ENCODE peak calls at places on chromosomes 2 and 18, in seven cellular contexts. One of them, this sample, is unnamed.

GRCh38 chr18:62128157-62128556 is 58.7 kb downstream of the PIGN start:
- DNase-seq in AG04450: peak; percentile 11
- DNase-seq in psoas muscle: no peak
- DNase-seq in ascending aorta: no peak
- DNase-seq in right atrium auricular region: no peak
- DNase-seq in lower lobe of right lung: no peak
- DNase-seq in GM23338: no peak
- DNase-seq in this sample: no peak

GRCh38 chr2:47675196-47675825 is 107.6 kb upstream of the MSH6 start:
- DNase-seq in ascending aorta: no peak
- DNase-seq in GM23338: no peak
- DNase-seq in lower lobe of right lung: no peak
- DNase-seq in AG04450: no peak
- DNase-seq in psoas muscle: no peak
- DNase-seq in right atrium auricular region: no peak
- DNase-seq in this sample: no peak

GRCh38 chr2:145563752-145564615 is 1044.1 kb upstream of the ZEB2 start:
- DNase-seq in AG04450: peak; percentile 24
- DNase-seq in GM23338: no peak
- DNase-seq in lower lobe of right lung: no peak
- DNase-seq in right atrium auricular region: no peak
- DNase-seq in psoas muscle: no peak
- DNase-seq in ascending aorta: no peak
- DNase-seq in this sample: no peak

GRCh38 chr2:56390644-56391043 is 206.9 kb downstream of the CCDC85A start:
- DNase-seq in psoas muscle: no peak
- DNase-seq in lower lobe of right lung: no peak
- DNase-seq in AG04450: no peak
- DNase-seq in right atrium auricular region: no peak
- DNase-seq in ascending aorta: no peak
- DNase-seq in GM23338: no peak
- DNase-seq in this sample: no peak

GRCh38 chr2:75241696-75242095 is 42.4 kb upstream of the TACR1 start:
- DNase-seq in psoas muscle: no peak
- DNase-seq in right atrium auricular region: no peak
- DNase-seq in ascending aorta: no peak
- DNase-seq in AG04450: no peak
- DNase-seq in GM23338: peak; percentile 62
- DNase-seq in lower lobe of right lung: no peak
- DNase-seq in this sample: no peak

GRCh38 chr2:217705461-217705860 is 297.3 kb downstream of the TNS1 start:
- DNase-seq in ascending aorta: no peak
- DNase-seq in GM23338: no peak
- DNase-seq in lower lobe of right lung: no peak
- DNase-seq in AG04450: no peak
- DNase-seq in psoas muscle: no peak
- DNase-seq in right atrium auricular region: no peak
- DNase-seq in this sample: no peak

GRCh38 chr2:159497857-159498256 is 118.5 kb downstream of the BAZ2B start:
- DNase-seq in ascending aorta: no peak
- DNase-seq in GM23338: no peak
- DNase-seq in psoas muscle: no peak
- DNase-seq in AG04450: no peak
- DNase-seq in lower lobe of right lung: no peak
- DNase-seq in right atrium auricular region: no peak
- DNase-seq in this sample: no peak

GRCh38 chr2:207403950-207404349 is 125.8 kb upstream of the CREB1 start:
- DNase-seq in lower lobe of right lung: no peak
- DNase-seq in psoas muscle: no peak
- DNase-seq in ascending aorta: no peak
- DNase-seq in right atrium auricular region: no peak
- DNase-seq in GM23338: no peak
- DNase-seq in AG04450: no peak
- DNase-seq in this sample: no peak

GRCh38 chr2:88190808-88191721 is 20.9 kb downstream of the THNSL2 start:
- DNase-seq in psoas muscle: no peak
- DNase-seq in lower lobe of right lung: no peak
- DNase-seq in right atrium auricular region: no peak
- DNase-seq in AG04450: no peak
- DNase-seq in GM23338: peak; percentile 86
- DNase-seq in ascending aorta: no peak
- DNase-seq in this sample: peak; percentile 82

GRCh38 chr2:233349005-233349998 is 5.0 kb upstream of the DGKD start:
- DNase-seq in lower lobe of right lung: peak; percentile 57
- DNase-seq in ascending aorta: peak; percentile 67
- DNase-seq in GM23338: no peak
- DNase-seq in psoas muscle: peak; percentile 77
- DNase-seq in right atrium auricular region: no peak
- DNase-seq in AG04450: no peak
- DNase-seq in this sample: no peak

GRCh38 chr2:174024524-174025270 is 59.5 kb upstream of the SP3 start:
- DNase-seq in ascending aorta: peak; percentile 84
- DNase-seq in psoas muscle: peak; percentile 91
- DNase-seq in right atrium auricular region: peak; percentile 91
- DNase-seq in lower lobe of right lung: peak; percentile 71
- DNase-seq in GM23338: peak; percentile 45
- DNase-seq in AG04450: no peak
- DNase-seq in this sample: no peak

GRCh38 chr18:6683112-6683876 is 46.2 kb upstream of the ARHGAP28 start:
- DNase-seq in GM23338: peak; percentile 65
- DNase-seq in ascending aorta: no peak
- DNase-seq in AG04450: no peak
- DNase-seq in psoas muscle: no peak
- DNase-seq in right atrium auricular region: no peak
- DNase-seq in lower lobe of right lung: no peak
- DNase-seq in this sample: peak; percentile 77

GRCh38 chr2:72993147-72993546 is 75.8 kb downstream of the EMX1 start:
- DNase-seq in psoas muscle: peak; percentile 44
- DNase-seq in right atrium auricular region: peak; percentile 56
- DNase-seq in GM23338: peak; percentile 87
- DNase-seq in ascending aorta: peak; percentile 64
- DNase-seq in lower lobe of right lung: no peak
- DNase-seq in AG04450: no peak
- DNase-seq in this sample: peak; percentile 69

GRCh38 chr2:46351388-46352141 is 54.4 kb downstream of the EPAS1 start:
- DNase-seq in AG04450: no peak
- DNase-seq in psoas muscle: no peak
- DNase-seq in GM23338: peak; percentile 18
- DNase-seq in lower lobe of right lung: peak; percentile 59
- DNase-seq in right atrium auricular region: no peak
- DNase-seq in ascending aorta: no peak
- DNase-seq in this sample: peak; percentile 54

GRCh38 chr2:9809064-9809356 is 34.3 kb upstream of the TAF1B start:
- DNase-seq in GM23338: no peak
- DNase-seq in right atrium auricular region: no peak
- DNase-seq in lower lobe of right lung: no peak
- DNase-seq in AG04450: no peak
- DNase-seq in psoas muscle: no peak
- DNase-seq in ascending aorta: peak; percentile 53
- DNase-seq in this sample: no peak

GRCh38 chr2:33062665-33063249 is 116.0 kb downstream of the LTBP1 start:
- DNase-seq in right atrium auricular region: no peak
- DNase-seq in ascending aorta: no peak
- DNase-seq in GM23338: no peak
- DNase-seq in lower lobe of right lung: no peak
- DNase-seq in AG04450: no peak
- DNase-seq in psoas muscle: no peak
- DNase-seq in this sample: no peak

GRCh38 chr2:131673400-131674173 is 145.9 kb downstream of the CCDC74A start:
- DNase-seq in ascending aorta: peak; percentile 87
- DNase-seq in right atrium auricular region: peak; percentile 79
- DNase-seq in AG04450: no peak
- DNase-seq in lower lobe of right lung: peak; percentile 84
- DNase-seq in psoas muscle: peak; percentile 86
- DNase-seq in GM23338: peak; percentile 84
- DNase-seq in this sample: peak; percentile 83

GRCh38 chr2:220553150-220553549 is 925.7 kb downstream of the SLC4A3 start:
- DNase-seq in ascending aorta: no peak
- DNase-seq in lower lobe of right lung: no peak
- DNase-seq in AG04450: peak; percentile 11
- DNase-seq in psoas muscle: no peak
- DNase-seq in GM23338: no peak
- DNase-seq in right atrium auricular region: no peak
- DNase-seq in this sample: no peak

GRCh38 chr2:1802469-1803216 is 58.3 kb upstream of the PXDN start:
- DNase-seq in GM23338: no peak
- DNase-seq in AG04450: no peak
- DNase-seq in ascending aorta: no peak
- DNase-seq in lower lobe of right lung: no peak
- DNase-seq in right atrium auricular region: no peak
- DNase-seq in psoas muscle: no peak
- DNase-seq in this sample: no peak

GRCh38 chr2:43426305-43427031 is 169.4 kb downstream of the THADA start:
- DNase-seq in ascending aorta: peak; percentile 87
- DNase-seq in psoas muscle: no peak
- DNase-seq in GM23338: no peak
- DNase-seq in lower lobe of right lung: peak; percentile 57
- DNase-seq in AG04450: peak; percentile 87
- DNase-seq in right atrium auricular region: no peak
- DNase-seq in this sample: no peak

GRCh38 chr18:79387214-79387613 is 8.5 kb upstream of the NFATC1 start:
- DNase-seq in GM23338: no peak
- DNase-seq in psoas muscle: no peak
- DNase-seq in lower lobe of right lung: no peak
- DNase-seq in AG04450: no peak
- DNase-seq in ascending aorta: no peak
- DNase-seq in right atrium auricular region: no peak
- DNase-seq in this sample: no peak

DNA sequence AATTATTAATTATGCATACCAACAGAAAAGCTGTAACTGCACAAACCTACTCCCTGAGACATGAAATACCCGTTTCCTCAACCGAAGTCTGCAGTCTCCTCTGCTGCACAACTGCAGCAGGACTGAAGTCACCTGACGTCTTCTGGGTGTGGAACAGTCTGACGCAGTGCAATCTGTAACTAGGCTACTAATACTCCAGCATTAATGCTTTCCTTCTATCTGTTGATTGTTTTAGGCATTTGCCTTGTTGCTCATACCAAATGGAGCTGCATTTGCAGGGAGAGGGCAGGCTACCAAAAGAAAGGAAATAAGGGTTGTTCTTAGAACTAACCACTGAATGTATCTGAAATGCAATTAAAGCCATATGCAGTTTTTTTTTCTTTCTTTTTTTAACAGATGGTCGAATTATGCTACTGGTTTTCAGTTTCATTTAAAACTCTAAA is 40.1 kb downstream of the RTN4 start:
- DNase-seq in lower lobe of right lung: peak; percentile 63
- DNase-seq in psoas muscle: peak; percentile 70
- DNase-seq in AG04450: no peak
- DNase-seq in right atrium auricular region: no peak
- DNase-seq in ascending aorta: no peak
- DNase-seq in GM23338: no peak
- DNase-seq in this sample: no peak
- H3K27ac ChIP-seq in lower lobe of right lung: peak overlapping the region; percentile 68
- H3K27ac ChIP-seq in psoas muscle: peak overlapping the region; percentile 95
- H3K27ac ChIP-seq in AG04450: no peak overlapping the region
- H3K27ac ChIP-seq in right atrium auricular region: peak overlapping the region; percentile 2
- H3K27ac ChIP-seq in ascending aorta: peak overlapping the region; percentile 37
- H3K27ac ChIP-seq in GM23338: no peak overlapping the region
- H3K27ac ChIP-seq in this sample: no peak overlapping the region

DNA sequence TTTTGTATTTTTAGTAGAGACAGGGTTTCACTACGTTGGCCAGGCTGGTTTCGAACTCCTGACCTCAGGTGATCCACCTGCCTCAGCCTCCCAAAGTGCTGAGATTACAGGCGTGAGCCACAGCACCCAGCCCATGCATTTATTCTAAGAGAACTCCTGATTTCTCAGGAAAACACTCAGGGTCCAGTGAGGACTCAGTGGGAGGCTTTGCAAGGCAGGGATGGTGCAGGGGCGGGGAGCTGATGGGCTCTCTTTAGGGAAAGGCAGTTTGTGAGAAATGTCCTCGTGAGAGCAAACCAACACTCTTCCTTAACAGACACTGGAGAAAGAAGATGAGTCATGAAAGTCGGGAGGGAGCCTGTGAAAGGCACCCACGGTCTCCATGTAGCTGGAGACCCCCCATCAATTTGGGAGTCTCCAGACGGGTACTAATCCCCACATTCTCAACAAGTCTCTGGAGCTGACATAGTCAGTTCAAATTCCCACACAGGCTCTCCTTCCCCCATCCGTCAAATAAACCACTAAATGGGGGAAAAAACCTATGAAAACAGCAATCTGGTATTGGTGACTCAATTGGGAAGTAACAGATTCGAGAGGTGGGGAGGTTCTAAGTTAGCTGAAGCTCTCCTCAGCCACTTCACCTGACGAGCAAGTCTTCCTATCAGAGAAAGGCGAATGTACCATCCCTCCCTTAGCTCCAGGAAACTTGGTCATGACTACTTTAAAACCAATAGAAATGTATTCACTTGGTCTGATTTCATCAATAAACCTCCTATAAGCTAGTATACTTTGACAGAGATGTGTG is 10.9 kb upstream of the CREG2 start:
- DNase-seq in lower lobe of right lung: no peak
- DNase-seq in psoas muscle: no peak
- DNase-seq in GM23338: no peak
- DNase-seq in AG04450: no peak
- DNase-seq in right atrium auricular region: no peak
- DNase-seq in ascending aorta: peak; percentile 18
- DNase-seq in this sample: no peak
- TF ChIP-seq CTCF in lower lobe of right lung: no peak
- TF ChIP-seq CTCF in psoas muscle: no peak
- TF ChIP-seq CTCF in GM23338: no peak
- TF ChIP-seq CTCF in AG04450: no peak
- TF ChIP-seq CTCF in right atrium auricular region: no peak
- TF ChIP-seq CTCF in ascending aorta: no peak
- TF ChIP-seq CTCF in this sample: no peak

DNA sequence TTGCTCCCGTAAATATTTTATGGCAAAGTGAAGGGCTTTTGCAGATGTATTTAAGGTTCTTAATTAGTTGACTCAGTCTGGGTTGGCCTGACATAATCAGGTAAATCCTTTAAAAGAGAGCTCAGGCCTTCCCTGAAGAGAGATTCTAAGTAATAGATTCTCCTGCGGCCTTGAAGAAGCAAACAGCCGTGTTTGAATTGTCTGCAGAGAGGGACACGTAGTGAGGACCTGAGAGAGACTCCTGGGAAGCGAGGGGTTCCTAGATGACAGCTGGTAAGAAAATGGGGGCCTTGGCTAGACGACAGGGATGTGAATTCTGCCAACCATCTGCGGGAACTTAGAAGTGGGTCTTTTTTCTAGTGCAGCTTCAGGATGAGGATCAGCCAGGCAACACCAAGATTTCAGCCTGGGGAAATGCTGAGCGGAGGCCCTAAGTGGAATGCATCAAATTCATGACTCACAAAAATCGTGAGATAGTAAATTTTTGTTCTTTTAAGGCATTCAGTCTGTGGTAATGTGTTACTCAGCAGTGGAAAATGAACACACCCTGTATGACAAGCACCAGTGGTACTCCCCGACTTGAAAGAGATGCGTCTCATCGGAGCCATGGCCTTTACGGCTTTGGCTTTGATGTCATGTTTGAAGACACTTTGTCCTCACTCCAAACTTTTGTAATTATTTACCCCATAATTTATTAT is 62.1 kb upstream of the SMIM21 start:
- DNase-seq in ascending aorta: no peak
- DNase-seq in right atrium auricular region: peak; percentile 76
- DNase-seq in GM23338: no peak
- DNase-seq in psoas muscle: no peak
- DNase-seq in lower lobe of right lung: no peak
- DNase-seq in AG04450: peak; percentile 85
- DNase-seq in this sample: no peak
- H3K27ac ChIP-seq in ascending aorta: no peak overlapping the region
- H3K27ac ChIP-seq in right atrium auricular region: no peak overlapping the region
- H3K27ac ChIP-seq in GM23338: no peak overlapping the region
- H3K27ac ChIP-seq in psoas muscle: no peak overlapping the region
- H3K27ac ChIP-seq in lower lobe of right lung: no peak overlapping the region
- H3K27ac ChIP-seq in AG04450: peak overlapping the region; percentile 97
- H3K27ac ChIP-seq in this sample: no peak overlapping the region

GRCh38 chr2:69514406-69514805 is 77.2 kb upstream of the NFU1 start:
- DNase-seq in lower lobe of right lung: no peak
- DNase-seq in psoas muscle: no peak
- DNase-seq in AG04450: peak; percentile 83
- DNase-seq in right atrium auricular region: no peak
- DNase-seq in ascending aorta: peak; percentile 69
- DNase-seq in GM23338: peak; percentile 19
- DNase-seq in this sample: peak; percentile 60
- TF ChIP-seq CTCF in lower lobe of right lung: no peak
- TF ChIP-seq CTCF in psoas muscle: no peak
- TF ChIP-seq CTCF in AG04450: peak; percentile 22
- TF ChIP-seq CTCF in right atrium auricular region: no peak
- TF ChIP-seq CTCF in ascending aorta: no peak
- TF ChIP-seq CTCF in GM23338: no peak
- TF ChIP-seq CTCF in this sample: no peak